ENCODE peak calls at places on chromosomes 1 and 21, in seven cellular contexts. One of them, this sample, is unnamed.

GRCh38 chr1:160115545-160116276 is at the start of gene ATP1A2:
- DNase-seq in kidney: no peak
- DNase-seq in naive thymus-derived CD4-positive, alpha-beta T cell: no peak
- DNase-seq in thoracic aorta: no peak
- DNase-seq in stomach: no peak
- DNase-seq in PC-9: no peak
- DNase-seq in neuronal stem cell: peak
- DNase-seq in this sample: no peak

GRCh38 chr21:37710555-37711293 is 205.5 kb downstream of the KCNJ6 start:
- DNase-seq in kidney: no peak
- DNase-seq in naive thymus-derived CD4-positive, alpha-beta T cell: no peak
- DNase-seq in thoracic aorta: no peak
- DNase-seq in stomach: no peak
- DNase-seq in PC-9: no peak
- DNase-seq in neuronal stem cell: no peak
- DNase-seq in this sample: no peak

GRCh38 chr1:12369258-12369657 is 139.4 kb downstream of the VPS13D start:
- DNase-seq in kidney: no peak
- DNase-seq in naive thymus-derived CD4-positive, alpha-beta T cell: no peak
- DNase-seq in thoracic aorta: no peak
- DNase-seq in stomach: no peak
- DNase-seq in PC-9: no peak
- DNase-seq in neuronal stem cell: no peak
- DNase-seq in this sample: no peak

GRCh38 chr1:117627562-117628165 is 21.8 kb downstream of the TENT5C start:
- DNase-seq in kidney: no peak
- DNase-seq in naive thymus-derived CD4-positive, alpha-beta T cell: no peak
- DNase-seq in thoracic aorta: no peak
- DNase-seq in stomach: peak
- DNase-seq in PC-9: no peak
- DNase-seq in neuronal stem cell: no peak
- DNase-seq in this sample: peak

GRCh38 chr1:151326619-151327222 is 495 bp downstream of the PI4KB start:
- DNase-seq in kidney: peak
- DNase-seq in naive thymus-derived CD4-positive, alpha-beta T cell: peak
- DNase-seq in thoracic aorta: no peak
- DNase-seq in stomach: peak
- DNase-seq in PC-9: peak
- DNase-seq in neuronal stem cell: no peak
- DNase-seq in this sample: peak

GRCh38 chr1:198047913-198048312 is 108.9 kb upstream of the NEK7 start:
- DNase-seq in kidney: no peak
- DNase-seq in naive thymus-derived CD4-positive, alpha-beta T cell: no peak
- DNase-seq in thoracic aorta: no peak
- DNase-seq in stomach: no peak
- DNase-seq in PC-9: no peak
- DNase-seq in neuronal stem cell: no peak
- DNase-seq in this sample: no peak

GRCh38 chr1:18480315-18481189 is at the start of gene KLHDC7A:
- DNase-seq in kidney: peak
- DNase-seq in naive thymus-derived CD4-positive, alpha-beta T cell: no peak
- DNase-seq in thoracic aorta: no peak
- DNase-seq in stomach: peak
- DNase-seq in PC-9: peak
- DNase-seq in neuronal stem cell: peak
- DNase-seq in this sample: no peak

GRCh38 chr1:241825581-241825980 is 22.4 kb upstream of the EXO1 start:
- DNase-seq in kidney: no peak
- DNase-seq in naive thymus-derived CD4-positive, alpha-beta T cell: no peak
- DNase-seq in thoracic aorta: no peak
- DNase-seq in stomach: no peak
- DNase-seq in PC-9: no peak
- DNase-seq in neuronal stem cell: no peak
- DNase-seq in this sample: no peak

GRCh38 chr1:18922319-18922726 is 20.0 kb upstream of the ALDH4A1 start:
- DNase-seq in kidney: peak
- DNase-seq in naive thymus-derived CD4-positive, alpha-beta T cell: no peak
- DNase-seq in thoracic aorta: peak
- DNase-seq in stomach: peak
- DNase-seq in PC-9: peak
- DNase-seq in neuronal stem cell: no peak
- DNase-seq in this sample: peak

GRCh38 chr1:4055677-4055967 is 155.6 kb upstream of the C1orf174 start:
- DNase-seq in kidney: no peak
- DNase-seq in naive thymus-derived CD4-positive, alpha-beta T cell: no peak
- DNase-seq in thoracic aorta: no peak
- DNase-seq in stomach: no peak
- DNase-seq in PC-9: no peak
- DNase-seq in neuronal stem cell: no peak
- DNase-seq in this sample: peak

GRCh38 chr1:22861764-22862440 is 110.8 kb downstream of the LACTBL1 start:
- DNase-seq in kidney: no peak
- DNase-seq in naive thymus-derived CD4-positive, alpha-beta T cell: no peak
- DNase-seq in thoracic aorta: no peak
- DNase-seq in stomach: no peak
- DNase-seq in PC-9: peak
- DNase-seq in neuronal stem cell: peak
- DNase-seq in this sample: no peak

GRCh38 chr21:36306872-36307534 is 13.0 kb upstream of the MORC3 start:
- DNase-seq in kidney: no peak
- DNase-seq in naive thymus-derived CD4-positive, alpha-beta T cell: no peak
- DNase-seq in thoracic aorta: no peak
- DNase-seq in stomach: no peak
- DNase-seq in PC-9: no peak
- DNase-seq in neuronal stem cell: no peak
- DNase-seq in this sample: no peak

DNA sequence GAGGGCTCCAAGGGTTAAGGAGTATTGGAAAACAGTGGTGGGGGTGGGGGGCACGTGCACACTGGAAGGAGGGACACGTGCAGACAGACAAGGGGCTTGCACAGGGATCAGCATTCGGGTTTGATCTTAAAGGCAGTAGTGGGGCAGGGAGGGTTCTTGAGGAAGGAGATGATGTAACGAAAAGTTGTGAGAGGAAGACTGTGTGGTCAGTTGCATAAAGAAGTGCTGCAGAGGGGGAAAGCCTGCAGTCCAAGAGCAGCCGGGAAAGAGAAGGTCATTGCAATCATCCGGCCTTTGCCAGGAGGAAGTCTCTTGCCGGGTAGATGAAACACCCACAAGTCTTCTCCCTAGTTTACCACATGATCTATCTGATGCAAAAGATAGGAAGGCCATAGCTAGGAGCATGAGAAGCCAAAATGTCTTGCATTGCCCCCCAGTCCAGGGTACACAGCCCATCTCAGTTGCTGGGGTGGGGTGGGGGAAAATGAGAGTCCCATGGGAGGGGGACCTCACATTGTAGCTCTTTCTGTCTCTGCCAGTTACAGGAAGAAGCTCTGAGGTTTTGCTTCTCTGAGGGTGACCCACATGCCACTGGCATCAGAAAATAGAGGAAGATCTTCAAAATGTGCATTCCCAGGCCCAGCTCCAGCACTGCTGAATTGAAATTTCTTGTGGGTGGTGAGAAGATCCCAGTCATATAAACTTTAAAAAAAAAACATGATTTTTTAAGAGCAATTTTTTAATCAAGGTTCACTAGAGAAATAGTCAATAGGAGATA is 202.5 kb upstream of the RAB4A start:
- DNase-seq in kidney: no peak
- DNase-seq in naive thymus-derived CD4-positive, alpha-beta T cell: no peak
- DNase-seq in thoracic aorta: no peak
- DNase-seq in stomach: no peak
- DNase-seq in PC-9: no peak
- DNase-seq in neuronal stem cell: no peak
- DNase-seq in this sample: no peak
- H3K27ac ChIP-seq in kidney: no peak
- H3K27ac ChIP-seq in naive thymus-derived CD4-positive, alpha-beta T cell: no peak
- H3K27ac ChIP-seq in thoracic aorta: peak
- H3K27ac ChIP-seq in stomach: no peak
- H3K27ac ChIP-seq in PC-9: no peak
- H3K27ac ChIP-seq in neuronal stem cell: no peak
- H3K27ac ChIP-seq in this sample: no peak

GRCh38 chr1:46802081-46802480 is 3.2 kb downstream of the CYP4B1 start:
- DNase-seq in kidney: no peak
- DNase-seq in naive thymus-derived CD4-positive, alpha-beta T cell: no peak
- DNase-seq in thoracic aorta: no peak
- DNase-seq in stomach: no peak
- DNase-seq in PC-9: no peak
- DNase-seq in neuronal stem cell: no peak
- DNase-seq in this sample: no peak
- H3K27ac ChIP-seq in kidney: no peak
- H3K27ac ChIP-seq in naive thymus-derived CD4-positive, alpha-beta T cell: no peak
- H3K27ac ChIP-seq in thoracic aorta: no peak
- H3K27ac ChIP-seq in stomach: no peak
- H3K27ac ChIP-seq in PC-9: no peak
- H3K27ac ChIP-seq in neuronal stem cell: no peak
- H3K27ac ChIP-seq in this sample: no peak

GRCh38 chr21:34797926-34798595 is 129.3 kb downstream of the CLIC6 start:
- DNase-seq in kidney: no peak
- DNase-seq in naive thymus-derived CD4-positive, alpha-beta T cell: no peak
- DNase-seq in thoracic aorta: no peak
- DNase-seq in stomach: no peak
- DNase-seq in PC-9: no peak
- DNase-seq in neuronal stem cell: no peak
- DNase-seq in this sample: no peak
- H3K27ac ChIP-seq in kidney: no peak
- H3K27ac ChIP-seq in naive thymus-derived CD4-positive, alpha-beta T cell: no peak
- H3K27ac ChIP-seq in thoracic aorta: no peak
- H3K27ac ChIP-seq in stomach: peak
- H3K27ac ChIP-seq in PC-9: peak
- H3K27ac ChIP-seq in neuronal stem cell: no peak
- H3K27ac ChIP-seq in this sample: peak

DNA sequence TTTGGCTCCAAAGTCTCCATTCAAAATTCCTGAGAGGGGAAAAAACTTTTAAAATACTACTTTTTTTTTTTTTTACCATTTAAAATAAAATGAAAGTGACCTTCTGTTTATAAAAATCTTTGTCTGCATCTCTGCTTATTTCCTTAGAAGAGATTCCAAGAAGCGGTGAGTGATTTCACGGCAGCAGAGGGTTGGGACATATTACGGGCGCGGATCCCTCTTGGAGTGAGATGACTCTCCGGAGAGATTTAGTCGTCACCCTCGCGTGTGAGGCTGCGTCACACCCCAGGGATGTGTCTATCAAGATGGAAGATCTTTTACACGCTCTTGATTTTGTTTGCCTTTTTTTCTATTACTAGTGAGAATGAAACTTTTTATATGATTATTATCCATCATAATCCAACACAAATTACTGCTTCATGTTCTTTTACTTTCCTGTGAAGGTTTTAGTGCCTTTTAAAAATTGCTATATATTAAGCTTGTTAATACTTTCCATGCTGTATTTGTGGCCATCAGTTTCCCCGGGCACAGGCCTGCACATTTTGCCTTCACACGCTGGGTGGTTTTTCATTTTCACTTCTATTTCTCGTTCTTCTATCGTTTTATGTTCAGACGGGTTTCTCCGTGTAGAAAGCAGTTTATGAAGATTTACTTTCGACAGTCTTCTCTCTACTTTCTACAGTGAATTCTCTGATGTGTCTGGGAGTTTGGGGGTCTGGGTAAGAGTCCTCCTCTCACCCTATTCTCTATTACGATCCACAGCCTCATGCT is 9.7 kb downstream of the RUNX3 start:
- DNase-seq in kidney: no peak
- DNase-seq in naive thymus-derived CD4-positive, alpha-beta T cell: no peak
- DNase-seq in thoracic aorta: peak
- DNase-seq in stomach: no peak
- DNase-seq in PC-9: no peak
- DNase-seq in neuronal stem cell: no peak
- DNase-seq in this sample: no peak
- H3K27ac ChIP-seq in kidney: no peak
- H3K27ac ChIP-seq in naive thymus-derived CD4-positive, alpha-beta T cell: peak
- H3K27ac ChIP-seq in thoracic aorta: no peak
- H3K27ac ChIP-seq in stomach: no peak
- H3K27ac ChIP-seq in PC-9: no peak
- H3K27ac ChIP-seq in neuronal stem cell: no peak
- H3K27ac ChIP-seq in this sample: no peak

GRCh38 chr1:54837002-54837853 is 36.1 kb upstream of the TTC22 start:
- DNase-seq in kidney: no peak
- DNase-seq in naive thymus-derived CD4-positive, alpha-beta T cell: no peak
- DNase-seq in thoracic aorta: no peak
- DNase-seq in stomach: peak
- DNase-seq in PC-9: no peak
- DNase-seq in neuronal stem cell: no peak
- DNase-seq in this sample: no peak

GRCh38 chr1:54835970-54836369 is 34.8 kb upstream of the TTC22 start:
- DNase-seq in kidney: no peak
- DNase-seq in naive thymus-derived CD4-positive, alpha-beta T cell: no peak
- DNase-seq in thoracic aorta: no peak
- DNase-seq in stomach: peak
- DNase-seq in PC-9: no peak
- DNase-seq in neuronal stem cell: no peak
- DNase-seq in this sample: no peak

GRCh38 chr1:54838565-54839180 is 37.5 kb upstream of the TTC22 start:
- DNase-seq in kidney: no peak
- DNase-seq in naive thymus-derived CD4-positive, alpha-beta T cell: no peak
- DNase-seq in thoracic aorta: no peak
- DNase-seq in stomach: peak
- DNase-seq in PC-9: no peak
- DNase-seq in neuronal stem cell: no peak
- DNase-seq in this sample: no peak

GRCh38 chr1:54835131-54835898 is 34.2 kb upstream of the TTC22 start:
- DNase-seq in kidney: no peak
- DNase-seq in naive thymus-derived CD4-positive, alpha-beta T cell: no peak
- DNase-seq in thoracic aorta: no peak
- DNase-seq in stomach: peak
- DNase-seq in PC-9: no peak
- DNase-seq in neuronal stem cell: no peak
- DNase-seq in this sample: no peak

GRCh38 chr1:54836594-54836993 is 35.5 kb upstream of the TTC22 start:
- DNase-seq in kidney: no peak
- DNase-seq in naive thymus-derived CD4-positive, alpha-beta T cell: no peak
- DNase-seq in thoracic aorta: no peak
- DNase-seq in stomach: no peak
- DNase-seq in PC-9: no peak
- DNase-seq in neuronal stem cell: no peak
- DNase-seq in this sample: no peak
- H3K27ac ChIP-seq in kidney: no peak
- H3K27ac ChIP-seq in naive thymus-derived CD4-positive, alpha-beta T cell: no peak
- H3K27ac ChIP-seq in thoracic aorta: no peak
- H3K27ac ChIP-seq in stomach: no peak
- H3K27ac ChIP-seq in PC-9: no peak
- H3K27ac ChIP-seq in neuronal stem cell: no peak
- H3K27ac ChIP-seq in this sample: no peak

GRCh38 chr1:162131405-162132321 is 62.2 kb downstream of the NOS1AP start:
- DNase-seq in kidney: no peak
- DNase-seq in naive thymus-derived CD4-positive, alpha-beta T cell: no peak
- DNase-seq in thoracic aorta: no peak
- DNase-seq in stomach: no peak
- DNase-seq in PC-9: no peak
- DNase-seq in neuronal stem cell: no peak
- DNase-seq in this sample: no peak
- H3K27ac ChIP-seq in kidney: no peak
- H3K27ac ChIP-seq in naive thymus-derived CD4-positive, alpha-beta T cell: no peak
- H3K27ac ChIP-seq in thoracic aorta: no peak
- H3K27ac ChIP-seq in stomach: no peak
- H3K27ac ChIP-seq in PC-9: no peak
- H3K27ac ChIP-seq in neuronal stem cell: no peak
- H3K27ac ChIP-seq in this sample: no peak

DNA sequence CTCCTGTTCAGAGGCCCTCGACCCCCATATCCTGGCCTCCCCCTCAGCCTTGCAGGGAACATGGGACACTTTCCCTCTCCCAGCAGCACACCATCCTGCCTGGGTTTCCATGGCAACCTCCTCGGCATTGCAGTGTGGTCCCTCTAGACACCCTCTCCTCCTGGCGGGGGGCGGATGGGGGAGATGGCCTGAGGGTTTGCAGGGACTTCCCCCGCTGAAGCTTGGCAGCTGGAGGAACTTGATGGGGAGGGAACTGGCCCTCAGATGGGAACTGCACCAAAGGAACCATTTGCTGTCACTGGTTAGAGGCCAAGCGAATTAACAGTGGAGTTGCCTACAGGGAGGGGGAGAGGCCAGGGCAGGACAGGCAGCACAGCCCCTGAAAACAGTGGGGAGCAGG is 28.7 kb downstream of the RIMS3 start:
- DNase-seq in kidney: no peak
- DNase-seq in naive thymus-derived CD4-positive, alpha-beta T cell: no peak
- DNase-seq in thoracic aorta: no peak
- DNase-seq in stomach: no peak
- DNase-seq in PC-9: no peak
- DNase-seq in neuronal stem cell: no peak
- DNase-seq in this sample: no peak
- H3K27ac ChIP-seq in kidney: no peak
- H3K27ac ChIP-seq in naive thymus-derived CD4-positive, alpha-beta T cell: no peak
- H3K27ac ChIP-seq in thoracic aorta: no peak
- H3K27ac ChIP-seq in stomach: no peak
- H3K27ac ChIP-seq in PC-9: no peak
- H3K27ac ChIP-seq in neuronal stem cell: no peak
- H3K27ac ChIP-seq in this sample: no peak